ENCODE peak calls at places on chromosomes 2 and 18, in six cellular contexts. M, P, R, X, O and H are unnamed samples.

GRCh38 chr18:46431522-46432171 is 225.4 kb downstream of the LOXHD1 start:
- DNase-seq in M (no peak), X (no peak), O (no peak), P (no peak), R (no peak), H (no peak)

GRCh38 chr18:57951110-57951796 is 92.8 kb upstream of the NEDD4L start:
- DNase-seq in X (no peak), P (no peak), M (no peak), R (peak), O (no peak), H (no peak)

GRCh38 chr2:216866515-216867095 is 6.7 kb upstream of the TNP1 start:
- DNase-seq in M (no peak), X (no peak), O (peak), R (no peak), P (no peak), H (no peak)

GRCh38 chr18:5527603-5528002 is 16.2 kb downstream of the EPB41L3 start:
- DNase-seq in R (no peak), O (peak), M (no peak), P (no peak), X (no peak), H (no peak)

GRCh38 chr18:43919565-43919964 is 642.3 kb upstream of the SYT4 start:
- DNase-seq in P (no peak), R (no peak), X (no peak), M (no peak), O (no peak), H (no peak)

GRCh38 chr2:6741229-6741628 is 124.5 kb downstream of the CMPK2 start:
- DNase-seq in P (no peak), X (no peak), M (no peak), R (no peak), O (no peak), H (no peak)

GRCh38 chr2:44267269-44268258 is 7.7 kb upstream of the SLC3A1 start:
- DNase-seq in R (no peak), X (no peak), O (peak), M (no peak), P (no peak), H (no peak)

GRCh38 chr2:158004131-158004530 is 97.5 kb upstream of the UPP2 start:
- DNase-seq in O (peak), P (no peak), M (no peak), X (no peak), R (no peak), H (no peak)

GRCh38 chr2:72109904-72110303 is 37.8 kb downstream of the CYP26B1 start:
- DNase-seq in M (no peak), P (no peak), X (no peak), O (no peak), R (no peak), H (no peak)

GRCh38 chr2:216583157-216583556 is 50.1 kb upstream of the IGFBP2 start:
- DNase-seq in P (no peak), X (no peak), O (peak), M (no peak), R (no peak), H (no peak)

GRCh38 chr2:37711308-37711731 is 39.9 kb upstream of the CDC42EP3 start:
- DNase-seq in O (peak), P (no peak), X (peak), M (peak), R (peak), H (peak)

GRCh38 chr2:152694161-152694661 is 23.1 kb downstream of the PRPF40A start:
- DNase-seq in M (no peak), P (no peak), R (no peak), X (peak), O (peak), H (peak)

GRCh38 chr2:197322729-197323720 is 12.4 kb upstream of the ANKRD44 start:
- DNase-seq in M (no peak), X (no peak), P (no peak), R (no peak), O (no peak), H (no peak)

GRCh38 chr2:71880846-71881610 is 266.6 kb downstream of the CYP26B1 start:
- DNase-seq in M (no peak), P (peak), X (no peak), O (peak), R (no peak), H (peak)

GRCh38 chr2:1518891-1519530 is 105.7 kb downstream of the TPO start:
- DNase-seq in R (no peak), O (no peak), M (no peak), P (no peak), X (no peak), H (peak)

DNA sequence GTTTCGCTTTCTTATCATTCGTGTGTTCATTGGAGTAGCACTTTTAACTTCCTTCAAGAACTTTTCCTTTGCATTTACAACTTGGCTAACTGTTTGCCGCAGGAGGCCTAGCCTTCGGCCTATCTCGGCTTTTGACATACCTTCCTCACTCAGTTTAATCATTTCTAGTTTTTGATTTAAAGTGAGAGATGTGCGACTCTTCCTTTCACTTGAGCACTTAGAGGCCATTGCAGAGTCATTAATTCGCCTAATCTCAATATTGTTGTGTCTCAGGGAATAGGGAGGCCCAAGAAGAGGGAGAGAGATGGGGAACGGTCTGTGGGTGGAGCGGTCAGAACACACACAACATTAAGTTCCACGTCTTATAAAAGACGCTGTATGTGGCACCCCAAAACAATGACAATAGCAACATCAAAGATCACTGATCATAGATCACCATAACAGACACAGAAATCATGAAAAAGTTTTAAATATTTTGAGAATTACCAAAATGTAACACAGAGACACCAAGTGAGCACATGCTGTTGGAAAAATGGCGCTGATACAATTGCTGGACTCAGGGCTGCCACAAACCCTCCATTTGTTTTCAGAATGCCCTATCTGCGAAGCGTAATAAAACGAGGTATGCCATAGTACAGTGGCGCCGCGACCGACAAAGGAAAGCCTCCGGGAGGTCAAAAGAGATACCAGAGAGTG is 554 bp downstream of the TIGD1 start:
- DNase-seq in X (no peak), M (no peak), P (no peak), O (no peak), R (no peak), H (no peak)
- H3K4me3 ChIP-seq in X (peak), M (peak), P (peak), O (peak), R (peak), H (peak)

DNA sequence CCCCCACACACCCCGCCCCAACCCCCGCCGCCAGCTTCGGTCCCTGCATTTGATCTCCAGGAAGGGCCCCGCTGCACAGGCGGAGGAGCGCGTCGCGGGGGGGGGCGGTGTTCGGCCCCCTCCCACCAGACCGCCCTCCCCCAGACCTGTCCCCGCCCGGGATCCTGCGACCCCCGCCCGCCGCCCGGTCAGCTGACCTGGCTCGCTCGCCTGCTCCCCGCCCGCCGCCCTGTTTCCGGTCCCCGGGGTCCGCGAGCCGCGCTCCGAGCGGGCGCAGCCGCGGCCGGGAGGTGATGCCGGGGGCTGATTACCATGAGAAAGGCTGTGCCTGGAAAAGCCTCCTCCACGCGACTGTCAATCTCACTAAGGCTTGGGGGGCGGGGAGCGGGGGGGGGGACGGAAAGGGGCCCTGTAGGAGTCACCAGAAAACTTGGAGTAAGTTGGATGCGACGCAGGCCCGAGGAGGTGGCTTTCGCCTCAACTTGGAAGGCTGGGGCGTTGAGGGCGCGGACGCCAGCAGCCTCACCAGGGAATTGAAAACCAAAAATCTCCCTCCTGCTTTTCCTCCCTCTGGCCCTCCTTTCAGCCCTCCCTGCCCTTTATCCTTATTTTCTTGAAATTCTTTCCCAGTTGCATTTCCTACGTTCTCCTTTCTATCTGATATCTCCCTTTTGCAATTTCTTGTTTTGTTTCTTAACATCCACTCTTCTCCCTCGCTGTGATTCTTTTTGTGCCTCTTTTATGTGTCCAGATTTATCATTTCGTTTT is 4.5 kb upstream of the ZEB2 start:
- DNase-seq in P (peak), O (no peak), X (peak), R (no peak), M (peak), H (peak)
- H3K4me3 ChIP-seq in P (peak), O (peak), X (no peak), R (no peak), M (no peak), H (peak)

DNA sequence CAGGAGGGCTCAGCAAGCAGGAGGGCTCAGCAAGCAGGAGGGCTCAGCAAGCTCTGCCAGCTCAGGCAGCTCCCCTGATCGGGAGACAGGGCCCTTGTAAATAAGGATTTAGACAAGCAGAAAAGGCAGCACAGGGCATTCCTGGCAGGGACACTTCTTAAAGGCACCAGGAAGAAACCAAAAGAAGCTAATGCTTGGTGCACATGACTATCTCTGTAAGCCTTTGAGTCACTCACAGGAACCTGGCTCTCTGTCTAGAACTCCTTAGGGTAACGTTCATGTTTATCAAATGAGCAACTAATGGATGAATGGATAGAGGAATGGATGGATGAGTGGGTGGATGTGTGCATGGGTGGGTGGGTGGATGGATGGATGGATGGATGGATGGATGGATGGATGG is 28.4 kb downstream of the TMEM37 start:
- DNase-seq in R (no peak), P (no peak), M (no peak), X (no peak), O (no peak), H (no peak)
- H3K4me3 ChIP-seq in R (no peak), P (no peak), M (no peak), X (no peak), O (no peak), H (no peak)

GRCh38 chr2:42100696-42101585 is 53.1 kb downstream of the PKDCC start:
- DNase-seq in M (peak), P (peak), O (peak), X (peak), R (no peak), H (peak)
- H3K4me3 ChIP-seq in M (no peak), P (peak), O (no peak), X (peak), R (peak), H (no peak)

GRCh38 chr18:76405761-76406356 is 89.2 kb downstream of the ZNF516 start:
- DNase-seq in R (no peak), M (no peak), X (peak), P (no peak), O (peak), H (no peak)
- H3K4me3 ChIP-seq in R (no peak), M (no peak), X (no peak), P (no peak), O (no peak), H (no peak)

DNA sequence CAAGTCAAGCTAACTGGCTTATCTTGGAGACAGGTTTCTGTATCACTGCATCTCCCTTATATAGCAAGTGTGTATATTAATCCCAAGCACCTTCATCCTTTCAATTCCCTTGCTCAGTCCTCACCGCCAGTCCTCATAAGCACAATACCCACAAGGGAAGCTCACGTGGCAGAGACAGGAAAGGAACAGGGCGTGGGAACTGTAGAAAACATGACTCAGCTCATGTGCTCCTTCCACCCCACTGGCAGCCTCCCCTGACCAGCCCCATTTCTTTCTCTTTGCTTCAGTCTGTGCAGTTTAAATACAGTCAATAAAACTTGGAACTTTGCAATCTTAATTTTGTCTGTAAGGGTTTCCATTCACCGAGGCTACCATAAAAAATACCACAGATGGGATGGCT is 36.5 kb upstream of the CDH19 start:
- DNase-seq in M (no peak), P (peak), X (no peak), R (no peak), O (no peak), H (no peak)
- H3K4me3 ChIP-seq in M (no peak), P (no peak), X (no peak), R (no peak), O (no peak), H (no peak)

DNA sequence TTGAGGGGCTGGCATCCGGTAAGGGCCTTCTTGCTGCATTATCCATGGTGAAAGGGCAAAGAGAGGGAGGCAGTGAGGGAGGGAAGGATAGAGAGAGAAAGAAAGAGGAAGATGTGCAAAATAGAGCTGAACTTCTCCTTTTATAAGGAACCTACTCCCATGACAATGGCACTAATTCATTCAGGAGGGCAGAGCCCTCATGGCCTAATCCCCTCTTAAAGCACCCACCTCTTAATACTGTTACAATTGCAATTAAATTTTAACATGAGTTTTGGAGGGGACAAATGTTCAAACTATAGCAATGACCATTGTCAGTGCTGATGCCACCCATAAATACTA is 60.2 kb downstream of the CXCR4 start:
- DNase-seq in X (no peak), M (no peak), O (no peak), P (no peak), R (no peak), H (no peak)
- H3K4me3 ChIP-seq in X (no peak), M (no peak), O (no peak), P (no peak), R (no peak), H (no peak)

DNA sequence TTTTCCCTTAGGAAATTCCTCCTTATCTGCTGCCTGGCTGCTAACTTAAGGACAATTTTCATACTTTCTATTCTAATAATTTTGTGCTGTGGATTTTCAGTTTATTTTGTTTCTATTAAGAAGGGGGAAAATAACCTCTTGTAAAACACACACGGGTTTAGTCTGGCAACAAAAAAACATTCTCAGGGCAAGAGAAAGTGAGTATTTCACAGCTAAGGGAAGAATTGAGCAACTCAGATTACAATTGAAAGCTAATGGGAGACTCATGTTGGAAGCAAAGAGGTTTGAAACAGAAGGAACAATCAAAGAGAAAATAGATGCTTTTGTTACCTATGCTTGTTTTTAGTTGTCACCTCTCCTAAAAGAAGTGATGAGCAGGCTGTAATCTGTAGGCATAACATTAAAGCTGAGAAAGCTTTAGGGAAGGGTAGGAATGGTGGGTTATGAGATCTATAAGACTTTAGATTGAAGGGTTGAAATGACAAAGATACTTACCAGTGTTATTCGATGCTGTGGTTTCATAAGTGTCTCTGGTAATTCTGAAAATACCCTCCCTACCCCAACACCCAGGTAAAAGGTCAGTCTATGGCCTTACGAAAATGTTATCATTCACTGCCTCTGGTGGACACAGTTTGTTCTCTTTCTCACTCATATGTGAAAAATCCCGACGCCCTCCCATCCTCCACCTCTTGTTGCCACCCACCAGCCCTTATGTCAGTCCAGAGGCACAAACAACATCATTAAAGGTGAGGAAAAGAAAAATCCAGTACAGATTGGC is 510.9 kb downstream of the TXNL1 start:
- DNase-seq in M (no peak), X (no peak), P (no peak), O (peak), R (no peak), H (no peak)
- H3K4me3 ChIP-seq in M (no peak), X (no peak), P (no peak), O (no peak), R (no peak), H (no peak)

GRCh38 chr2:219220652-219221402 is 2.1 kb upstream of the ABCB6 start:
- DNase-seq in X (no peak), M (no peak), P (no peak), O (no peak), R (no peak), H (peak)

GRCh38 chr2:219219781-219220532 is 1.2 kb upstream of the ABCB6 start:
- DNase-seq in O (no peak), R (no peak), M (no peak), X (no peak), P (no peak), H (peak)

GRCh38 chr2:219218279-219219112 is at the start of gene ABCB6:
- DNase-seq in M (peak), R (peak), P (peak), O (peak), X (peak), H (peak)

GRCh38 chr2:219221956-219222518 is 3.3 kb upstream of the ABCB6 start:
- DNase-seq in R (no peak), P (no peak), X (no peak), O (no peak), M (no peak), H (no peak)

DNA sequence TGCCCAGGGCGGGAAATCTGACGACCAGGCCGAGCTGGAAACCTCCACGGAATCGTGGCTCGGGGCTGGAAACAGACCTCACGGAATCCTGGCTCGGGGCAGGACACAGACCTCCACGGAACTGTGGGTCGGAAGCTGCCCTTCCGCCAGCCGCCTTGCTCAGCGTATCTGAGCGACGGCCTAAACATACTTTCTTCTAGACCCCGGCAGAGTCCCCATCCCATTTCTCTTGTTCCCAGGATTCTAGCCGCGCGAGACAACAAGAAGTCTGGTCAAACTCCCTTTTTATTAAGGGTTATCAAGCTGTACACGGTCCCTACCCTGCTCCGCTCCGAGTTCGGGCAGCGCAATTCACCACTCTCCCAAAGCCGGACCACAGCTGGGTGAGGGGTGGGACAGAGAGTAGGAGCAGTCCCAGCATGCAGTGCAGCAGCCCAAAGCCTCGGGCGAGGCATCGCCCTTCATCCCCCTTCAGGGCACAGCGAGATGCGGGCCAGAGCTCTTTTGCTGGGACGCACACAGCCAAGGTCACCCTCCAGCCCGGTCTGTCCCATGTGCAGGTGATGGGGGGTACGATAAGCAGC is 447 bp upstream of the ABCB6 start:
- DNase-seq in R (no peak), M (no peak), P (no peak), X (no peak), O (no peak), H (peak)
- H3K4me3 ChIP-seq in R (peak), M (peak), P (peak), X (peak), O (peak), H (peak)

DNA sequence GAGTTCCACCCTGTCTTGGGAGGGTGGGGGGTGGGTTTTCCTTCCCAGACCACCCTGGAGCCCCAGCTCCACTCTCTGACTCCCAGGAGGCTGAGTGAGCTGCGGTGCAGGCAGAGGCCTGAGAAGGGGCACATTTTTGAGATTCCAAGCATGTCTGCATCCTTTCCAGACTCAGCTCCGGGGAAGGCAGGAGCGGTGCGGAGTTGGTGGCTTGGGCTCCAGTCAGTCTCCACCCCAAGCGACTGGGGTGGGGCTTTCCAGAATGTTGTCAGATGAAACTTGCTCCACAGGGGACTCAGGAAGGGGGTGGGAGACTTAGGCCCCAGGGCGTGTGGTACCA is 44.2 kb upstream of the HS6ST1 start:
- DNase-seq in P (peak), R (no peak), X (peak), O (peak), M (no peak), H (peak)
- H3K4me3 ChIP-seq in P (no peak), R (no peak), X (no peak), O (no peak), M (no peak), H (no peak)